ENCODE peak calls at places on chromosomes 4 and X, in six cellular contexts. E, W, X, P, O and Z are unnamed samples.

GRCh38 chr4:169659736-169660670 is 39.6 kb downstream of the CLCN3 start:
- DNase-seq in E (peak; percentile 77), W (no peak), P (peak; percentile 99), X (peak; percentile 99), O (peak; percentile 97), Z (peak; percentile 100)

GRCh38 chr4:872241-872981 is 46.5 kb upstream of the CPLX1 start:
- DNase-seq in E (no peak), X (no peak), O (no peak), P (no peak), W (no peak), Z (no peak)

GRCh38 chrX:140664939-140665338 is 44.6 kb upstream of the LINC00632 start:
- DNase-seq in P (peak; percentile 11), E (no peak), X (peak; percentile 18), O (no peak), W (no peak), Z (peak; percentile 25)

GRCh38 chr4:47031011-47031678 is at the start of gene GABRB1:
- DNase-seq in X (peak; percentile 61), E (peak; percentile 66), P (peak; percentile 69), W (peak; percentile 77), O (peak; percentile 28), Z (peak; percentile 70)

GRCh38 chr4:158845166-158846041 is 76.6 kb downstream of the FNIP2 start:
- DNase-seq in P (peak; percentile 76), O (no peak), W (no peak), X (no peak), E (no peak), Z (no peak)

GRCh38 chr4:121144021-121144420 is 20.1 kb downstream of the TNIP3 start:
- DNase-seq in E (no peak), X (no peak), W (no peak), O (no peak), P (no peak), Z (no peak)

GRCh38 chrX:70171636-70172035 is 5.6 kb upstream of the DGAT2L6 start:
- DNase-seq in O (no peak), X (peak; percentile 21), W (no peak), P (peak; percentile 4), E (no peak), Z (no peak)

GRCh38 chrX:72094894-72095293 is 36.8 kb downstream of the RTL5 start:
- DNase-seq in W (no peak), O (no peak), P (peak; percentile 94), X (peak; percentile 12), E (peak; percentile 4), Z (peak; percentile 75)

GRCh38 chr4:41181037-41181436 is 33.3 kb downstream of the APBB2 start:
- DNase-seq in O (no peak), E (no peak), P (no peak), W (no peak), X (no peak), Z (no peak)

GRCh38 chr4:24403263-24403662 is 181.1 kb downstream of the DHX15 start:
- DNase-seq in E (no peak), W (no peak), P (no peak), X (no peak), O (no peak), Z (no peak)

GRCh38 chrX:48573690-48574269 is 504 bp upstream of the RBM3 start:
- DNase-seq in W (no peak), P (no peak), E (peak; percentile 1), O (peak; percentile 38), X (no peak), Z (no peak)

GRCh38 chrX:151711154-151711553 is 4.7 kb upstream of the FATE1 start:
- DNase-seq in E (no peak), X (no peak), O (no peak), P (no peak), W (no peak), Z (no peak)

GRCh38 chr4:147837435-147837834 is 105.5 kb downstream of the ARHGAP10 start:
- DNase-seq in W (no peak), P (peak; percentile 41), X (no peak), E (no peak), O (no peak), Z (peak; percentile 53)

GRCh38 chr4:3766791-3767561 is 791 bp downstream of the ADRA2C start:
- DNase-seq in O (no peak), P (peak; percentile 94), X (no peak), W (peak; percentile 85), E (peak; percentile 51), Z (peak; percentile 1)

GRCh38 chr4:71453516-71453915 is 114.7 kb downstream of the SLC4A4 start:
- DNase-seq in E (no peak), W (no peak), X (no peak), O (no peak), P (no peak), Z (no peak)

GRCh38 chr4:32789026-32789608 is 2068.9 kb downstream of the PCDH7 start:
- DNase-seq in O (no peak), E (no peak), P (peak; percentile 72), X (no peak), W (no peak), Z (no peak)

GRCh38 chrX:129748265-129748664 is 9.5 kb downstream of the XPNPEP2 start:
- DNase-seq in O (no peak), W (no peak), P (no peak), X (peak; percentile 78), E (no peak), Z (no peak)

GRCh38 chrX:53280703-53281320 is 572 bp downstream of the IQSEC2 start:
- DNase-seq in W (no peak), E (no peak), O (peak; percentile 54), P (peak; percentile 70), X (peak; percentile 35), Z (peak; percentile 46)

GRCh38 chr4:8120518-8120917 is 38.1 kb downstream of the ABLIM2 start:
- DNase-seq in X (no peak), O (no peak), E (no peak), P (no peak), W (no peak), Z (no peak)

GRCh38 chr4:169348541-169348940 is 77.8 kb upstream of the SH3RF1 start:
- DNase-seq in P (no peak), X (no peak), W (no peak), E (no peak), O (no peak), Z (no peak)

GRCh38 chr4:158783775-158784174 is 14.9 kb downstream of the FNIP2 start:
- DNase-seq in O (no peak), W (no peak), X (peak; percentile 76), P (no peak), E (no peak), Z (peak; percentile 62)

GRCh38 chrX:97494756-97495372 is 611.2 kb downstream of the RPA4 start:
- DNase-seq in P (peak; percentile 51), E (no peak), X (no peak), W (no peak), O (no peak), Z (no peak)

GRCh38 chr4:4507923-4508322 is 33.9 kb downstream of the STX18 start:
- DNase-seq in X (no peak), O (no peak), P (no peak), W (no peak), E (no peak), Z (no peak)

GRCh38 chr4:73770917-73771316 is 30.5 kb downstream of the CXCL8 start:
- DNase-seq in E (no peak), W (no peak), P (no peak), X (no peak), O (no peak), Z (no peak)

GRCh38 chr4:38189445-38189844 is 229.2 kb downstream of the PTTG2 start:
- DNase-seq in P (peak; percentile 53), E (no peak), X (peak; percentile 95), O (peak; percentile 80), W (no peak), Z (peak; percentile 95)

GRCh38 chr4:38621004-38621684 is 42.9 kb upstream of the KLF3 start:
- DNase-seq in P (no peak), O (peak; percentile 92), X (peak; percentile 87), W (peak; percentile 20), E (no peak), Z (peak; percentile 84)

GRCh38 chr4:15479089-15479912 is 9.6 kb downstream of the CC2D2A start:
- DNase-seq in E (peak; percentile 80), W (peak; percentile 87), O (peak; percentile 58), X (peak; percentile 89), P (peak; percentile 97), Z (peak; percentile 91)

GRCh38 chr4:182124359-182124758 is 118.8 kb upstream of the TENM3 start:
- DNase-seq in O (no peak), E (no peak), X (no peak), P (no peak), W (no peak), Z (no peak)

GRCh38 chrX:1190596-1191145 is 21.8 kb downstream of the CRLF2 start:
- DNase-seq in O (no peak), E (no peak), X (no peak), P (no peak), W (peak; percentile 28), Z (no peak)

GRCh38 chr4:142406917-142407501 is 439.1 kb downstream of the INPP4B start:
- DNase-seq in W (no peak), X (no peak), E (no peak), O (no peak), P (no peak), Z (no peak)

GRCh38 chr4:146654976-146655761 is 16.5 kb downstream of the POU4F2 start:
- DNase-seq in X (peak; percentile 7), O (no peak), P (peak; percentile 79), E (peak; percentile 57), W (peak; percentile 77), Z (peak; percentile 29)

GRCh38 chrX:40484408-40485091 is 96.2 kb upstream of the ATP6AP2 start:
- DNase-seq in P (peak; percentile 50), O (no peak), E (no peak), W (no peak), X (no peak), Z (no peak)

GRCh38 chrX:40479777-40480318 is 100.9 kb upstream of the ATP6AP2 start:
- DNase-seq in W (no peak), E (no peak), O (no peak), X (no peak), P (no peak), Z (no peak)

GRCh38 chrX:40485427-40485826 is 95.3 kb upstream of the ATP6AP2 start:
- DNase-seq in P (no peak), O (no peak), X (no peak), W (no peak), E (no peak), Z (no peak)

GRCh38 chrX:40485973-40486372 is 94.8 kb upstream of the ATP6AP2 start:
- DNase-seq in O (no peak), X (no peak), P (no peak), W (no peak), E (no peak), Z (no peak)

GRCh38 chrX:40483502-40483901 is 97.3 kb upstream of the ATP6AP2 start:
- DNase-seq in W (no peak), E (no peak), X (no peak), O (no peak), P (no peak), Z (no peak)
- H3K4ac ChIP-seq in W (no peak overlapping the region), E (no peak overlapping the region), X (no peak overlapping the region), O (no peak overlapping the region), P (no peak overlapping the region), Z (no peak overlapping the region)

GRCh38 chr4:131650951-131651350 is 1498.1 kb upstream of the PCDH10 start:
- DNase-seq in E (no peak), X (no peak), W (no peak), O (no peak), P (no peak), Z (no peak)
- H3K4me3 ChIP-seq in E (no peak overlapping the region), X (no peak overlapping the region), W (no peak overlapping the region), O (no peak overlapping the region), P (no peak overlapping the region), Z (no peak overlapping the region)

GRCh38 chr4:151855747-151856146 is 94.9 kb upstream of the GATB start:
- DNase-seq in P (no peak), W (no peak), O (no peak), X (no peak), E (no peak), Z (no peak)
- H3K4ac ChIP-seq in P (no peak overlapping the region), W (no peak overlapping the region), O (no peak overlapping the region), X (no peak overlapping the region), E (no peak overlapping the region), Z (no peak overlapping the region)

GRCh38 chr4:108486046-108486445 is 134.3 kb upstream of the RPL34 start:
- DNase-seq in W (no peak), P (no peak), X (no peak), O (no peak), E (no peak), Z (no peak)
- H3K4me3 ChIP-seq in W (no peak overlapping the region), P (no peak overlapping the region), X (no peak overlapping the region), O (no peak overlapping the region), E (no peak overlapping the region), Z (no peak overlapping the region)